ENCODE peak calls at places on chromosomes 2 and 18, in seven cellular contexts. E is Peyer's patch, N is right atrium auricular region, C is body of pancreas, M is lung, D is SJCRH30, R is fibroblast of lung. S is an unnamed sample.

GRCh38 chr18:6396843-6397242 is 17.9 kb downstream of the L3MBTL4 start:
- DNase-seq in M (no peak), E (no peak), N (no peak), C (no peak), R (no peak), D (no peak), S (no peak)

GRCh38 chr18:32383040-32383819 is 87.5 kb downstream of the GAREM1 start:
- DNase-seq in R (peak; percentile 92), C (no peak), E (no peak), D (no peak), N (no peak), M (no peak), S (peak; percentile 26)

GRCh38 chr2:77666251-77666980 is 144.2 kb upstream of the LRRTM4 start:
- DNase-seq in R (no peak), C (no peak), M (no peak), N (no peak), D (no peak), E (no peak), S (no peak)

GRCh38 chr18:21194871-21195771 is 46.9 kb upstream of the GREB1L start:
- DNase-seq in D (peak; percentile 44), R (peak; percentile 42), N (no peak), M (no peak), C (no peak), E (no peak), S (no peak)

GRCh38 chr2:9076210-9076609 is 72.7 kb upstream of the MBOAT2 start:
- DNase-seq in R (peak; percentile 37), D (no peak), E (no peak), M (no peak), C (no peak), N (no peak), S (no peak)

GRCh38 chr18:6004119-6004518 is 108.8 kb upstream of the TMEM200C start:
- DNase-seq in C (no peak), N (no peak), M (no peak), D (no peak), E (no peak), R (no peak), S (no peak)

GRCh38 chr2:45849491-45850283 is 198.2 kb downstream of the PRKCE start:
- DNase-seq in N (no peak), R (peak; percentile 77), C (no peak), M (no peak), D (no peak), E (no peak), S (no peak)

GRCh38 chr18:332721-333513 is 65.1 kb upstream of the THOC1 start:
- DNase-seq in M (no peak), C (peak; percentile 29), D (no peak), N (no peak), R (peak; percentile 19), E (no peak), S (no peak)

GRCh38 chr2:145012214-145012670 is 492.3 kb upstream of the ZEB2 start:
- DNase-seq in C (no peak), E (no peak), M (no peak), R (peak; percentile 22), N (no peak), D (no peak), S (no peak)

GRCh38 chr2:197514754-197515153 is 1.1 kb upstream of the MOB4 start:
- DNase-seq in D (peak; percentile 27), E (no peak), M (no peak), C (no peak), N (no peak), R (peak; percentile 13), S (no peak)

GRCh38 chr2:96306370-96306769 is 1.0 kb upstream of the SNRNP200 start:
- DNase-seq in C (no peak), D (peak; percentile 19), E (no peak), N (no peak), R (no peak), M (no peak), S (no peak)
- H3K27ac ChIP-seq in C (peak overlapping the region; percentile 85), D (peak overlapping the region; percentile 86), E (peak overlapping the region; percentile 72), N (peak overlapping the region; percentile 91), R (no peak overlapping the region), M (no peak overlapping the region), S (peak overlapping the region; percentile 51)

GRCh38 chr2:160402498-160402897 is 91.1 kb downstream of the RBMS1 start:
- DNase-seq in N (no peak), C (no peak), M (no peak), R (no peak), E (no peak), D (peak; percentile 66), S (no peak)

GRCh38 chr2:160402997-160403979 is 90.3 kb downstream of the RBMS1 start:
- DNase-seq in M (no peak), N (no peak), D (no peak), R (peak; percentile 79), E (no peak), C (no peak), S (peak; percentile 81)

GRCh38 chr2:160399880-160400279 is 93.7 kb downstream of the RBMS1 start:
- DNase-seq in D (peak; percentile 42), N (no peak), M (no peak), C (no peak), E (no peak), R (no peak), S (no peak)

GRCh38 chr2:160405077-160405865 is 88.3 kb downstream of the RBMS1 start:
- DNase-seq in N (no peak), E (no peak), C (no peak), R (no peak), D (peak; percentile 45), M (no peak), S (no peak)

GRCh38 chr2:160401895-160402294 is 91.7 kb downstream of the RBMS1 start:
- DNase-seq in N (no peak), R (no peak), M (no peak), E (no peak), C (no peak), D (peak; percentile 82), S (no peak)
- H3K4me1 ChIP-seq in N (peaks cover 75% of the 10 kb centered on the region), R (peaks cover 32% of the 10 kb centered on the region), M (peaks cover 51% of the 10 kb centered on the region), E (peaks cover 18% of the 10 kb centered on the region), C (no peaks in the 10 kb centered on the region), D (peaks cover 52% of the 10 kb centered on the region), S (peaks cover 70% of the 10 kb centered on the region)

GRCh38 chr2:26255735-26256384 is 11.1 kb downstream of the HADHB start:
- DNase-seq in N (no peak), M (no peak), D (no peak), R (no peak), C (peak; percentile 59), E (no peak), S (peak; percentile 60)

GRCh38 chr2:26246818-26247217 is 2.1 kb downstream of the HADHB start:
- DNase-seq in D (no peak), N (no peak), R (peak; percentile 59), M (no peak), E (no peak), C (no peak), S (no peak)

GRCh38 chr2:26249625-26250024 is 4.9 kb downstream of the HADHB start:
- DNase-seq in R (no peak), N (no peak), C (no peak), E (no peak), M (no peak), D (no peak), S (no peak)

DNA sequence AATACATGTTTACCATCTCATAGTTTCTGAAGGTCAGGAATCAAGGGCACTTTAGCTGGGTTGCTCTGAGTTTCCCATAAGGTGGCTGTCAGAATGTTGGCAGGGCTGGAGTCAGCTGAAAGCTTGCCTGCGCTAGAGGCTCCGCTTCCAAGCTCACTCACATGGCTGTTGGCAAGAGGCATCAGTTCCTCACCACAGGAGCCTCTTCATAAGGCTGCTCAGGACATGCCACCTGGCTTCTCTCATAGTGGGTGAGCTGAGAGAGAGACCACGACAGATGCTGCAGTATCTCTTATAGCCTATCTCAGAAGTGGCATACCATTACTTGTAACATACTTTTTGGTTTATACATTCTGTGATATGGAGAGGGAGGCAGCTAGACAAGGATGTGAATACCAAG is 7.2 kb downstream of the HADHB start:
- DNase-seq in D (peak; percentile 82), C (peak; percentile 59), R (peak; percentile 26), M (no peak), E (no peak), N (no peak), S (no peak)
- H3K27ac ChIP-seq in D (no peak overlapping the region), C (peak overlapping the region; percentile 29), R (no peak overlapping the region), M (peak overlapping the region; percentile 81), E (no peak overlapping the region), N (peak overlapping the region; percentile 91), S (no peak overlapping the region)

DNA sequence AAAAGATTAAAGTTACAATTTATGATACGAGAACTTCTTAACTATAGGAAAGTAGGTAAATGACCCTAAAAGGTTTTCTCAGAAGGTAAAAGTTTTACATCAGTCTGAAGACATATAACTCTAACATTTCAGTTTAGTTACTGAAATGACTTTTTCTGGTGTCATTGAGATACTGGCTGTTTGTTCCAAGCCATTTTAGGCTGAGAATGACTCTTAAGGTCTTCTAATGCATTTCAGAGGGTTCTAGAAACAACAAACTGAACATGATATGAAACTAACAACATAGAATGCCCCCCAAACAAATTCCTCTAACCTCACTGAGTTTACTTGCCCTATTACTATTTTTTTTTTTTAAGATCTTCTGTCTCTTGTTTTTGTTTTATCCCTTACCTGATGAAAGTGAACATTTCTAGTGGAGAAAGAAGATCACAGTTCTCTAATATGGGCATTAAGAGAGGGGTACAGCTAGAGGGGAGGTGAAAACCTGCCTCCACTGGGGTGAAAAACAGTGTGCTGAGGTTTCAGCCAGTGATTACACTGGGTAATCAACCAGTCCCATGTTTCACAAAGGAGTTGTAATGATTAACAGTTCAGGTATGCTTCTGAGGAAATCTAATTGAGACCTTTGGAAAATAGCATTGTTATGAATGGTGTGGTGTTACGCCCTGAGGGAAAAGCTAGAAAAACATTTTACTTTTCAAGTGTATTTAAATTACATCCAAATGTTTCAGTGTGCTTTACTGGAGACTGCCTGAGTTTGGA is 11.2 kb downstream of the NABP1 start:
- DNase-seq in D (no peak), C (no peak), E (no peak), R (peak; percentile 90), N (no peak), M (no peak), S (peak; percentile 88)
- H3K4me1 ChIP-seq in D (peaks cover 4% of the 10 kb centered on the region), C (peaks cover 8% of the 10 kb centered on the region), E (peaks cover 27% of the 10 kb centered on the region), R (peaks cover 17% of the 10 kb centered on the region), N (peaks cover 10% of the 10 kb centered on the region), M (no peaks in the 10 kb centered on the region), S (peaks cover 76% of the 10 kb centered on the region)

DNA sequence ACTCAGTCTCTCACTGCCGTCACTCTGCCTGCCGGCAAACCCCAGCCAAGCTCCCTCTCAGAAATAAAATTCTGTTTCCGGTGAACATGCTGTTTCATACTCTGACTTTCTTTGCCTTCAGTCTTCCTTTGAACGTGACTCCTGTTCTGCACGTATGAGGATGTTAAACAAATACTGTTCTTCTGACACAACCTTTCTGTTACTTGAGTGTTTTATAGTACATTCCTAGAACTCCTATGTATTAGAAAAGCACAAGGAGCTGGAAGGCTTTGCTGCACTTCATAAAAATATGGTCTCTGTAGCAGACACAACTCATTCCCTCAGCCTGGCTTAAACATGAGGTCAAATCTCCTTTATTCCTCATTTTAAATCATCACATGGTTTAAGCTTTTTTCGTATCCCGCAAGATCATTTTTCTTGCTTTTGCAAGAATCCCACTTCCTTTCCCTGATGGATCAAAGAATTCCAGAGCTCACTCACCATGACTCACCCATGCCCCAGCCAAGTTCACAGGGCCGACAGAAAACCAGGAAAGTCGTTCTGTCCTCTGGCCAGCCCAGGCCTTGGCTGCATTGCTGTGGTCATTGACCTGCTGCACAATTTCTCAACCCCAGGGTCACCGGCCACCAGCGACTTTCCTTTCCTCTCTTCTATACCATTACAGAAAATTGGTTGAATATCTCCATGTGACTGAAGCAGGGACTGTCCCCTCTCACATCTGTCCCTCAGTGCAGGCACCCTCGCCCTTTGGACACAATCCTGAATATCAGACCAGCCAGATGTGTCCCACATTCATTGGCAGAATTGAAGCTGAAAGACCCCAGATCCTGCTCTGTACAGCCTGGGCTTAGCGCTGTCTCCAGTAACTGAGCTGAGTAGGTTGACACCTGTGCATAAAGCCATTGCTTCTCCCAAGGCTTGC is 183.1 kb upstream of the ARL4C start:
- DNase-seq in R (peak; percentile 99), D (peak; percentile 63), C (peak; percentile 44), N (peak; percentile 83), E (peak; percentile 67), M (peak; percentile 52), S (peak; percentile 96)
- H3K27ac ChIP-seq in R (peak overlapping the region; percentile 88), D (peak overlapping the region; percentile 48), C (no peak overlapping the region), N (peak overlapping the region; percentile 55), E (peak overlapping the region; percentile 72), M (no peak overlapping the region), S (peak overlapping the region; percentile 90)

GRCh38 chr2:24498121-24498520 is 7.1 kb downstream of the NCOA1 start:
- DNase-seq in N (no peak), R (no peak), D (no peak), E (no peak), M (no peak), C (no peak), S (no peak)
- H3K4me1 ChIP-seq in N (peaks cover 51% of the 10 kb centered on the region), R (peaks cover 2% of the 10 kb centered on the region), D (peaks cover 19% of the 10 kb centered on the region), E (peaks cover 16% of the 10 kb centered on the region), M (peaks cover 29% of the 10 kb centered on the region), C (peaks cover 54% of the 10 kb centered on the region), S (peaks cover 7% of the 10 kb centered on the region)

S was measured in PC-9.